ENCODE peak calls at places on chromosomes 11 and 22, in four cellular contexts. V is mammary epithelial cell, N is cardiac muscle cell, T is left ventricle myocardium inferior. U is an unnamed sample.
A peak's percentile ranks its signal among the peaks of the same experiment; 100 is the strongest.

GRCh38 chr22:28222976-28223375 is 303.9 kb upstream of the PITPNB start:
- DNase-seq in N (peak; percentile 44), T (no peak), V (no peak), U (no peak)

GRCh38 chr11:69539416-69540117 is 58.1 kb downstream of the LINC01488 start:
- DNase-seq in N (no peak), V (no peak), T (peak; percentile 32), U (no peak)

GRCh38 chr11:67369801-67370284 is 3.6 kb downstream of the CLCF1 start:
- DNase-seq in N (no peak), T (no peak), V (no peak), U (no peak)

GRCh38 chr11:19367051-19367709 is 126.4 kb upstream of the E2F8 start:
- DNase-seq in V (no peak), N (no peak), T (no peak), U (no peak)

GRCh38 chr11:83574516-83574915 is 288.3 kb upstream of the CCDC90B start:
- DNase-seq in N (no peak), V (peak; percentile 14), T (no peak), U (no peak)

GRCh38 chr11:45156731-45157130 is 10.3 kb downstream of the PRDM11 start:
- DNase-seq in N (no peak), V (no peak), T (no peak), U (no peak)

GRCh38 chr11:69499216-69499945 is 17.9 kb downstream of the LINC01488 start:
- DNase-seq in T (no peak), N (peak; percentile 5), V (no peak), U (no peak)

GRCh38 chr22:38861170-38861874 is 10.7 kb downstream of the CBX6 start:
- DNase-seq in V (no peak), T (no peak), N (no peak), U (no peak)

GRCh38 chr11:36333897-36334296 is 37.8 kb downstream of the PRR5L start:
- DNase-seq in N (peak; percentile 62), V (peak; percentile 33), T (no peak), U (no peak)

GRCh38 chr11:116931206-116931953 is 94.0 kb upstream of the APOA1 start:
- DNase-seq in N (peak; percentile 54), V (peak; percentile 80), T (no peak), U (no peak)

GRCh38 chr11:68966894-68967780 is 13.6 kb downstream of the MRGPRD start:
- DNase-seq in N (no peak), T (no peak), V (no peak), U (no peak)

GRCh38 chr22:47929646-47930185 is 1167.3 kb downstream of the TBC1D22A start:
- DNase-seq in T (no peak), N (no peak), V (no peak), U (no peak)

GRCh38 chr11:28833670-28834069 is 725.5 kb downstream of the METTL15 start:
- DNase-seq in T (no peak), V (peak; percentile 82), N (peak; percentile 98), U (no peak)

GRCh38 chr22:49855491-49855911 is 1.9 kb downstream of the ZBED4 start:
- DNase-seq in N (peak; percentile 27), T (no peak), V (peak; percentile 22), U (no peak)

GRCh38 chr11:78027759-78028158 is 4.7 kb upstream of the KCTD14 start:
- DNase-seq in N (no peak), T (no peak), V (no peak), U (no peak)

GRCh38 chr11:70763606-70764005 is 365.3 kb downstream of the CTTN start:
- DNase-seq in V (no peak), T (no peak), N (no peak), U (no peak)

GRCh38 chr11:131633978-131634377 is 263.6 kb downstream of the NTM start:
- DNase-seq in N (no peak), T (no peak), V (no peak), U (no peak)

GRCh38 chr11:125512106-125512505 is 16.0 kb upstream of the FEZ1 start:
- DNase-seq in V (no peak), N (no peak), T (no peak), U (no peak)

GRCh38 chr11:67516806-67517205 is 6.4 kb downstream of the CABP2 start:
- DNase-seq in T (no peak), N (no peak), V (no peak), U (no peak)

GRCh38 chr11:8566613-8567210 is 27.3 kb downstream of the STK33 start:
- DNase-seq in N (peak; percentile 62), T (no peak), V (peak; percentile 55), U (no peak)

GRCh38 chr22:45552580-45553332 is 50.1 kb downstream of the FBLN1 start:
- DNase-seq in V (peak; percentile 87), N (peak; percentile 98), T (peak; percentile 77), U (no peak)

GRCh38 chr22:24977370-24978230 is 25.1 kb downstream of the KIAA1671 start:
- DNase-seq in N (peak; percentile 41), T (peak; percentile 65), V (no peak), U (no peak)

GRCh38 chr11:114026355-114026754 is 33.2 kb upstream of the ZBTB16 start:
- DNase-seq in N (peak; percentile 50), V (no peak), T (no peak), U (peak; percentile 3)

GRCh38 chr11:28566643-28567042 is 458.5 kb downstream of the METTL15 start:
- DNase-seq in N (peak; percentile 96), V (peak; percentile 90), T (peak; percentile 78), U (no peak)

GRCh38 chr11:28849053-28849452 is 740.9 kb downstream of the METTL15 start:
- DNase-seq in T (no peak), N (no peak), V (peak; percentile 62), U (no peak)

GRCh38 chr22:22825213-22825593 is 62.4 kb upstream of the IGLL5 start:
- DNase-seq in T (no peak), N (no peak), V (no peak), U (no peak)

GRCh38 chr11:67375320-67376021 is 2.1 kb upstream of the CLCF1 start:
- DNase-seq in T (no peak), V (no peak), N (no peak), U (no peak)

GRCh38 chr11:69637956-69638871 is 2.7 kb upstream of the CCND1 start:
- DNase-seq in N (peak; percentile 73), V (peak; percentile 54), T (peak; percentile 52), U (no peak)

GRCh38 chr11:125075900-125076317 is 12.8 kb downstream of the SLC37A2 start:
- DNase-seq in N (peak; percentile 31), T (no peak), V (peak; percentile 28), U (no peak)

GRCh38 chr11:63783925-63784592 is 15.5 kb upstream of the ZFTA start:
- DNase-seq in T (no peak), V (no peak), N (no peak), U (no peak)

DNA sequence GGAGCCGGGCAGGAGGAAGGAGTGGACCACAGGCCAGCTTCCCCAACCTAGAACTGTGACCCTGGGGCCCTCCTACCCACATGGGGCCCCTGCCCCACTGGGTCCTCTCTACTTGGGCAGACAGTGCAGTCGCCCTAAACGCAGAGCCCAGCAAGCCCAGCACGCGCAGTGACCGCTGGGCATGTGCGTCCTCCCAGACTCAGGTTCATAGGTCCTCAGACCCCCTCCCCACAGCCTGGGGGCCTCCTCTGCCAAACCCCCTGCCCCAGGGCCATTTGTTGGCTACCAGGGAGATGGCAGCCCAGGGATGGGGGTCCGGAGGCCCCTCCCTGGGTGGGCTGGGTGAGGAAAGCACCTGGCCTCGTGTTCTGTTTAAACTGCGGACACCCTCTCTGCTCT is 23.9 kb downstream of the RTN4R start:
- DNase-seq in N (no peak), T (no peak), V (no peak), U (no peak)
- H3K4me1 ChIP-seq in N (peaks cover 45% of the 10 kb centered on the region), T (peaks cover 62% of the 10 kb centered on the region), V (peaks cover 16% of the 10 kb centered on the region), U (peaks cover 58% of the 10 kb centered on the region)

GRCh38 chr11:85694385-85694980 is 8.5 kb upstream of the CCDC89 start:
- DNase-seq in T (no peak), V (peak; percentile 16), N (peak; percentile 70), U (peak; percentile 53)
- H3K27ac ChIP-seq in T (no peak overlapping the region), V (no peak overlapping the region), N (no peak overlapping the region), U (no peak overlapping the region)

GRCh38 chr22:39953101-39953500 is 7.1 kb upstream of the TMA7B start:
- DNase-seq in V (no peak), T (no peak), N (no peak), U (no peak)
- H3K4me1 ChIP-seq in V (peaks cover 6% of the 10 kb centered on the region), T (peaks cover 13% of the 10 kb centered on the region), N (peaks cover 19% of the 10 kb centered on the region), U (peaks cover 72% of the 10 kb centered on the region)

GRCh38 chr11:33160587-33160986 is 693 bp downstream of the CSTF3 start:
- DNase-seq in N (no peak), V (no peak), T (no peak), U (no peak)
- H3K27ac ChIP-seq in N (peak overlapping the region; percentile 76), V (peak overlapping the region; percentile 97), T (peak overlapping the region; percentile 76), U (peak overlapping the region; percentile 80)

DNA sequence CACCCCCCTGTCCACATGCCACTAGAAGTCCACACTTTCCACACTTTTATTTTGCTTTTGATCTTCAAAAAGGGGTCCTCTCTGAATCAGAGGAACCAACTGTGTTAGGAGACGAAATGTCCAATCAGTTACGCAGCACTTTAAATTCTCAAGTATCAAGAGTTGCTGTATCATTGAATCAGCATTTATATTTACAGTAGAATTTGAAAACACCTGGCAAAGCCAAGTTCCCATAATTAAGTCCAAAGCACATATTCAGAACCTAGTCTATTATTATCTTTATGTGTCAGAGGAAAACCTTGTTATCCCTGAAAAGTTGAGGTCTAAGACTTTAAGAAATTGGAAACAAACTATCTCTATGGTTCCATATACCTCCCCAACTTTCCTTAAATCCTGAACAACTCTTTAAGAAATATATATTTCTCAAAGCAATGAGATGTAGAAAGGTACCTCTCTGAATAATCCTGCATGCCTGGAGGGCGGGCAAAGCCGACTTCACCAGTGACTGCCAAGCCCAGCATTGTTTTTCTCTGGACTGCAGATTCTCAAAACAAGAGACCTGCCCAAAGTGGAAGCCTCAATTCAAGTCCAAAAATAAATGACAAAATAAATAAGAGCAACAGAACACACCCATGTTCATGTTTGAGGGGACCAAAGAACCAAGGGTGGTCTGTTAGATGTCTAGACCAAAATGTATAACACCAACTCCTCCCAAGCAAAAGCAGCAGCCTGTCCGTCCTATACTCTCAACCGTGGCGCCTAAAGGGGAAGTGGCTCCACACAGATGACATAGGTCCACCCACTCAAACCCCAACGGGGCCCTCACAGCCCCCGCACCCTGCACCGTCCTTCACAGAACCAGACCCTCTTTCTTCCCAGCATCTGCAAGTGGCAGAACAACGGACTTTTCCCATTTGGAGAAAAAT is 76.0 kb upstream of the ARFGAP3 start:
- DNase-seq in N (no peak), T (no peak), V (no peak), U (no peak)
- H3K4me1 ChIP-seq in N (peaks cover 18% of the 10 kb centered on the region), T (peaks cover 100% of the 10 kb centered on the region), V (peaks cover 61% of the 10 kb centered on the region), U (peaks cover 34% of the 10 kb centered on the region)

GRCh38 chr11:1744879-1745700 is 5.3 kb downstream of the IFITM10 start:
- DNase-seq in N (no peak), T (no peak), V (no peak), U (no peak)

GRCh38 chr11:1746516-1746931 is 3.9 kb downstream of the IFITM10 start:
- DNase-seq in N (no peak), T (peak; percentile 29), V (peak; percentile 89), U (no peak)

GRCh38 chr11:1746956-1747752 is 3.2 kb downstream of the IFITM10 start:
- DNase-seq in V (no peak), N (no peak), T (no peak), U (no peak)

GRCh38 chr11:1744137-1744878 is 6.1 kb downstream of the IFITM10 start:
- DNase-seq in T (peak; percentile 42), V (no peak), N (no peak), U (no peak)

GRCh38 chr11:1745701-1746320 is 4.6 kb downstream of the IFITM10 start:
- DNase-seq in N (no peak), T (no peak), V (no peak), U (no peak)
- H3K27ac ChIP-seq in N (no peak overlapping the region), T (no peak overlapping the region), V (no peak overlapping the region), U (no peak overlapping the region)

U was measured in CD4-positive, CD25-positive, alpha-beta regulatory T cell.